ENCODE peak calls at places on chromosomes 4 and X, in nine cellular contexts. I is mammary epithelial cell, U is right atrium auricular region, Q is HuH-7, K is H54, A is iPS DF 6.9, V is T-helper 2 cell, M is coronary artery, W is naive B cell. D is an unnamed sample.

GRCh38 chr4:153065286-153065685 is 129.2 kb downstream of the FHDC1 start:
- DNase-seq in I (no peak), U (no peak), Q (no peak), K (no peak), A (no peak), V (no peak), M (no peak), W (no peak), D (no peak)

GRCh38 chrX:149631293-149632165 is at the start of gene TMEM185A:
- DNase-seq in I (peak), U (no peak), Q (peak), K (peak), A (peak), V (peak), M (no peak), W (peak), D (peak)

GRCh38 chrX:68693481-68694410 is 46.3 kb downstream of the STARD8 start:
- DNase-seq in I (peak), U (peak), Q (no peak), K (peak), A (no peak), V (no peak), M (peak), W (no peak), D (no peak)

GRCh38 chr4:10587697-10588096 is 96.9 kb downstream of the CLNK start:
- DNase-seq in I (no peak), U (no peak), Q (no peak), K (no peak), A (no peak), V (no peak), M (no peak), W (no peak), D (no peak)

GRCh38 chr4:122762520-122762919 is 30.0 kb downstream of the BBS12 start:
- DNase-seq in I (no peak), U (no peak), Q (no peak), K (no peak), A (no peak), V (no peak), M (no peak), W (peak), D (no peak)

GRCh38 chr4:38983756-38984647 is 48.2 kb downstream of the TMEM156 start:
- DNase-seq in I (no peak), U (no peak), Q (no peak), K (no peak), A (no peak), V (no peak), M (no peak), W (no peak), D (no peak)

GRCh38 chr4:31045151-31045550 is 325.0 kb downstream of the PCDH7 start:
- DNase-seq in I (no peak), U (no peak), Q (no peak), K (no peak), A (no peak), V (no peak), M (no peak), W (no peak), D (no peak)

GRCh38 chr4:128707864-128708263 is 101.6 kb upstream of the JADE1 start:
- DNase-seq in I (peak), U (no peak), Q (no peak), K (no peak), A (no peak), V (no peak), M (no peak), W (no peak), D (no peak)

GRCh38 chr4:74539043-74539790 is 94.3 kb downstream of the AREG start:
- DNase-seq in I (peak), U (no peak), Q (no peak), K (no peak), A (no peak), V (no peak), M (no peak), W (no peak), D (no peak)

GRCh38 chr4:3660086-3660927 is 105.9 kb upstream of the ADRA2C start:
- DNase-seq in I (no peak), U (no peak), Q (no peak), K (no peak), A (no peak), V (no peak), M (no peak), W (no peak), D (no peak)

GRCh38 chrX:78375894-78376293 is 48.5 kb upstream of the CYSLTR1 start:
- DNase-seq in I (peak), U (no peak), Q (no peak), K (no peak), A (no peak), V (no peak), M (no peak), W (no peak), D (no peak)

GRCh38 chrX:97374266-97374665 is 490.6 kb downstream of the RPA4 start:
- DNase-seq in I (no peak), U (no peak), Q (no peak), K (no peak), A (no peak), V (no peak), M (no peak), W (no peak), D (no peak)

GRCh38 chrX:93868289-93868985 is 194.4 kb downstream of the FAM133A start:
- DNase-seq in I (no peak), U (no peak), Q (no peak), K (no peak), A (no peak), V (no peak), M (no peak), W (no peak), D (no peak)

GRCh38 chrX:53280703-53281320 is 572 bp downstream of the IQSEC2 start:
- DNase-seq in I (peak), U (peak), Q (no peak), K (no peak), A (no peak), V (no peak), M (no peak), W (no peak), D (no peak)

GRCh38 chr4:39469429-39470077 is 10.7 kb downstream of the LIAS start:
- DNase-seq in I (peak), U (peak), Q (peak), K (peak), A (no peak), V (no peak), M (no peak), W (peak), D (no peak)

GRCh38 chr4:88792268-88792781 is 94.7 kb upstream of the NAP1L5 start:
- DNase-seq in I (peak), U (no peak), Q (no peak), K (peak), A (no peak), V (no peak), M (no peak), W (no peak), D (no peak)

GRCh38 chrX:105829006-105829405 is 6.7 kb downstream of the NRK start:
- DNase-seq in I (no peak), U (no peak), Q (no peak), K (no peak), A (no peak), V (no peak), M (no peak), W (no peak), D (no peak)

GRCh38 chrX:71563921-71564320 is 14.3 kb upstream of the GCNA start:
- DNase-seq in I (no peak), U (no peak), Q (no peak), K (no peak), A (no peak), V (no peak), M (no peak), W (no peak), D (no peak)

GRCh38 chrX:72714471-72714916 is 388 bp upstream of the PHKA1 start:
- DNase-seq in I (peak), U (peak), Q (no peak), K (no peak), A (peak), V (no peak), M (peak), W (no peak), D (no peak)

GRCh38 chr4:121927948-121928347 is 23.9 kb downstream of the TRPC3 start:
- DNase-seq in I (no peak), U (no peak), Q (no peak), K (no peak), A (no peak), V (no peak), M (no peak), W (no peak), D (no peak)

GRCh38 chrX:65750674-65751469 is 83.4 kb downstream of the MSN start:
- DNase-seq in I (no peak), U (no peak), Q (no peak), K (no peak), A (no peak), V (no peak), M (no peak), W (no peak), D (no peak)

GRCh38 chr4:70943115-70943514 is 40.9 kb downstream of the MOB1B start:
- DNase-seq in I (no peak), U (no peak), Q (no peak), K (no peak), A (no peak), V (no peak), M (no peak), W (peak), D (no peak)

GRCh38 chrX:111823703-111824102 is 52.3 kb upstream of the TRPC5OS start:
- DNase-seq in I (no peak), U (no peak), Q (no peak), K (no peak), A (no peak), V (no peak), M (no peak), W (no peak), D (no peak)

GRCh38 chr4:81207793-81208192 is 7.2 kb downstream of the PRKG2 start:
- DNase-seq in I (peak), U (no peak), Q (no peak), K (no peak), A (no peak), V (no peak), M (no peak), W (no peak), D (no peak)

GRCh38 chr4:113327513-113327912 is 278.1 kb downstream of the ANK2 start:
- DNase-seq in I (no peak), U (no peak), Q (peak), K (no peak), A (no peak), V (no peak), M (no peak), W (no peak), D (no peak)

GRCh38 chr4:131316086-131316485 is 1833.0 kb upstream of the PCDH10 start:
- DNase-seq in I (peak), U (no peak), Q (no peak), K (no peak), A (no peak), V (no peak), M (no peak), W (no peak), D (no peak)

GRCh38 chrX:101415180-101416130 is 7.4 kb downstream of the HNRNPH2 start:
- DNase-seq in I (peak), U (no peak), Q (peak), K (no peak), A (no peak), V (no peak), M (no peak), W (peak), D (no peak)

GRCh38 chr4:138919094-138919936 is 96.3 kb upstream of the NOCT start:
- DNase-seq in I (peak), U (peak), Q (peak), K (peak), A (peak), V (no peak), M (no peak), W (peak), D (peak)

GRCh38 chrX:150854856-150855255 is 43.6 kb downstream of the CD99L2 start:
- DNase-seq in I (peak), U (no peak), Q (no peak), K (no peak), A (no peak), V (no peak), M (no peak), W (no peak), D (no peak)

GRCh38 chr4:120718979-120719566 is 203.5 kb downstream of the PRDM5 start:
- DNase-seq in I (peak), U (no peak), Q (peak), K (no peak), A (peak), V (no peak), M (no peak), W (no peak), D (no peak)

GRCh38 chr4:168522371-168522770 is 25.5 kb downstream of the PALLD start:
- DNase-seq in I (no peak), U (no peak), Q (no peak), K (no peak), A (no peak), V (no peak), M (no peak), W (no peak), D (no peak)

GRCh38 chr4:67380154-67380553 is 165.1 kb downstream of the CENPC start:
- DNase-seq in I (no peak), U (no peak), Q (no peak), K (no peak), A (no peak), V (no peak), M (no peak), W (no peak), D (no peak)

GRCh38 chr4:142194905-142195304 is 558.5 kb downstream of the IL15 start:
- DNase-seq in I (no peak), U (no peak), Q (no peak), K (no peak), A (no peak), V (no peak), M (no peak), W (no peak), D (no peak)

GRCh38 chr4:90025248-90025647 is 101.9 kb upstream of the CCSER1 start:
- DNase-seq in I (peak), U (no peak), Q (no peak), K (no peak), A (no peak), V (no peak), M (no peak), W (peak), D (no peak)

GRCh38 chr4:46389301-46389761 is 597 bp downstream of the GABRA2 start:
- DNase-seq in I (peak), U (no peak), Q (peak), K (no peak), A (no peak), V (no peak), M (no peak), W (no peak), D (no peak)

GRCh38 chr4:69120869-69121268 is 24.6 kb downstream of the UGT2B7 start:
- DNase-seq in I (peak), U (no peak), Q (no peak), K (no peak), A (no peak), V (no peak), M (no peak), W (no peak), D (no peak)

GRCh38 chr4:7015383-7016035 is 27.7 kb upstream of the TADA2B start:
- DNase-seq in I (no peak), U (no peak), Q (no peak), K (no peak), A (no peak), V (no peak), M (no peak), W (no peak), D (no peak)

GRCh38 chr4:11912886-11913285 is 484.2 kb upstream of the HS3ST1 start:
- DNase-seq in I (peak), U (no peak), Q (no peak), K (peak), A (no peak), V (no peak), M (no peak), W (no peak), D (no peak)

D was measured in T-helper 9 cell.